ENCODE peak calls at places on chromosomes 13 and 19, in six cellular contexts. E, U, A, X, S and Y are unnamed samples.

GRCh38 chr19:55069859-55070225 is 5.8 kb upstream of the EPS8L1 start:
- DNase-seq in E (no peak), U (no peak), A (no peak), X (no peak), S (no peak), Y (no peak)

GRCh38 chr13:113317031-113317430 is 20.0 kb downstream of the LAMP1 start:
- DNase-seq in E (no peak), U (no peak), A (no peak), X (no peak), S (no peak), Y (no peak)

GRCh38 chr13:39051157-39051556 is 12.9 kb downstream of the NHLRC3 start:
- DNase-seq in E (peak; percentile 46), U (no peak), A (no peak), X (no peak), S (no peak), Y (no peak)

GRCh38 chr13:113547248-113547971 is 37.1 kb upstream of the TFDP1 start:
- DNase-seq in E (no peak), U (no peak), A (peak; percentile 20), X (no peak), S (no peak), Y (peak; percentile 5)

GRCh38 chr19:10604460-10604980 is 17.4 kb upstream of the AP1M2 start:
- DNase-seq in E (no peak), U (no peak), A (no peak), X (no peak), S (no peak), Y (peak; percentile 15)

GRCh38 chr19:12230751-12231733 is 63.6 kb downstream of the ZNF44 start:
- DNase-seq in E (no peak), U (no peak), A (no peak), X (no peak), S (no peak), Y (no peak)

GRCh38 chr13:94617389-94618000 is 15.8 kb downstream of the GPR180 start:
- DNase-seq in E (peak; percentile 35), U (peak; percentile 12), A (no peak), X (no peak), S (no peak), Y (no peak)

GRCh38 chr13:108425056-108425455 is 155.5 kb downstream of the TNFSF13B start:
- DNase-seq in E (no peak), U (no peak), A (no peak), X (no peak), S (no peak), Y (no peak)

GRCh38 chr13:76043882-76044281 is 407.8 kb downstream of the LMO7 start:
- DNase-seq in E (no peak), U (no peak), A (no peak), X (no peak), S (no peak), Y (no peak)

GRCh38 chr13:90591927-90592268 is 755.6 kb upstream of the MIR17HG start:
- DNase-seq in E (peak; percentile 13), U (no peak), A (no peak), X (no peak), S (no peak), Y (no peak)

GRCh38 chr19:11007376-11007775 is 46.5 kb downstream of the SMARCA4 start:
- DNase-seq in E (no peak), U (no peak), A (no peak), X (no peak), S (no peak), Y (no peak)

GRCh38 chr19:41944336-41944735 is 14.8 kb downstream of the RABAC1 start:
- DNase-seq in E (no peak), U (no peak), A (no peak), X (no peak), S (no peak), Y (no peak)

GRCh38 chr13:90615236-90615635 is 732.3 kb upstream of the MIR17HG start:
- DNase-seq in E (no peak), U (no peak), A (no peak), X (no peak), S (no peak), Y (no peak)

GRCh38 chr19:53520547-53521372 is 17.2 kb upstream of the ZNF331 start:
- DNase-seq in E (peak; percentile 99), U (peak; percentile 65), A (peak; percentile 94), X (peak; percentile 96), S (peak; percentile 96), Y (peak; percentile 94)

GRCh38 chr13:102227696-102228095 is 174.2 kb downstream of the FGF14 start:
- DNase-seq in E (no peak), U (no peak), A (no peak), X (no peak), S (no peak), Y (no peak)

GRCh38 chr19:40783711-40784110 is 5.7 kb downstream of the RAB4B start:
- DNase-seq in E (no peak), U (no peak), A (no peak), X (no peak), S (no peak), Y (no peak)

GRCh38 chr19:29622191-29623070 is 16.3 kb downstream of the POP4 start:
- DNase-seq in E (no peak), U (no peak), A (no peak), X (no peak), S (no peak), Y (peak; percentile 11)
- H3K4me1 ChIP-seq in E (peaks cover 10% of the 10 kb centered on the region), U (peaks cover 13% of the 10 kb centered on the region), A (no peaks in the 10 kb centered on the region), X (no peaks in the 10 kb centered on the region), S (no peaks in the 10 kb centered on the region), Y (no peaks in the 10 kb centered on the region)

GRCh38 chr13:79384022-79384610 is 21.9 kb downstream of the RBM26 start:
- DNase-seq in E (no peak), U (no peak), A (no peak), X (no peak), S (no peak), Y (peak; percentile 28)
- H3K4me3 ChIP-seq in E (peak overlapping the region; percentile 28), U (no peak overlapping the region), A (no peak overlapping the region), X (no peak overlapping the region), S (no peak overlapping the region), Y (no peak overlapping the region)

GRCh38 chr13:110398564-110399507 is 91.8 kb downstream of the COL4A2 start:
- DNase-seq in E (no peak), U (no peak), A (no peak), X (no peak), S (no peak), Y (no peak)

GRCh38 chr13:110396476-110396875 is 89.4 kb downstream of the COL4A2 start:
- DNase-seq in E (no peak), U (no peak), A (no peak), X (no peak), S (no peak), Y (no peak)

GRCh38 chr13:110399801-110400200 is 92.7 kb downstream of the COL4A2 start:
- DNase-seq in E (no peak), U (no peak), A (no peak), X (no peak), S (no peak), Y (no peak)

GRCh38 chr13:110396913-110397379 is 89.9 kb downstream of the COL4A2 start:
- DNase-seq in E (no peak), U (no peak), A (no peak), X (peak; percentile 85), S (peak; percentile 90), Y (peak; percentile 77)

DNA sequence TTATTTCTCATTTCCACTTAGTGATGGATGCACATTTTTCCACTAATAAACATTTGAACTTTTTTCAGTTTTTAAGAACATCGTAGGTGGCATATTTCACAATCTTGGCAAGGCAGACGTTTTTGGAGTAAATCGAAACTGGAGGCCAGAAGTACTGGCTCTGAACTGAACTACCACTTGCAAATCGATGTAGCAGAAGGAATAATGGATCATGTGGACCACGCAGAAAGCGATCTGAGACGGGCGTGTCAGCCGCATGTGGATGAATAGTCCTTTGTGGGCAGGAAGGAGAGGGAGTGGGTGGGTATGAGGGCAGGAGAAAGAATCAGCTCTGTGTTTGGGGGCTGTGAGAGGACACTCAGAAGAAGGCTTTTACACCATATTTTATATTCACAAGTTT is 90.4 kb downstream of the COL4A2 start:
- DNase-seq in E (no peak), U (no peak), A (no peak), X (no peak), S (no peak), Y (no peak)
- TF ChIP-seq POLR2AphosphoS5 in E (no peak), U (no peak), A (peak; percentile 43), X (no peak), S (no peak), Y (no peak)

GRCh38 chr19:1472227-1473055 is 6.6 kb downstream of the C19orf25 start:
- DNase-seq in E (no peak), U (no peak), A (no peak), X (no peak), S (no peak), Y (no peak)

GRCh38 chr19:1469936-1470863 is 8.8 kb downstream of the C19orf25 start:
- DNase-seq in E (peak; percentile 84), U (peak; percentile 78), A (no peak), X (no peak), S (no peak), Y (peak; percentile 67)

GRCh38 chr19:1473056-1473400 is 6.0 kb downstream of the C19orf25 start:
- DNase-seq in E (no peak), U (no peak), A (no peak), X (no peak), S (no peak), Y (no peak)

GRCh38 chr19:1470864-1471513 is 8.0 kb downstream of the C19orf25 start:
- DNase-seq in E (peak; percentile 84), U (no peak), A (no peak), X (no peak), S (no peak), Y (no peak)

GRCh38 chr19:1471514-1472107 is 7.4 kb downstream of the C19orf25 start:
- DNase-seq in E (no peak), U (no peak), A (no peak), X (no peak), S (no peak), Y (no peak)
- H3K4me1 ChIP-seq in E (peaks cover 6% of the 10 kb centered on the region), U (peaks cover 6% of the 10 kb centered on the region), A (peaks cover 31% of the 10 kb centered on the region), X (peaks cover 22% of the 10 kb centered on the region), S (peaks cover 65% of the 10 kb centered on the region), Y (peaks cover 51% of the 10 kb centered on the region)